ENCODE peak calls at places on chromosomes 6 and 20, in nine cellular contexts. E, K, S, P, A, B, W, H and X are unnamed samples. For H3K4me1, the result is how much of the 10 kb centered on the place peaks cover.

GRCh38 chr6:14231546-14232280 is 114.1 kb downstream of the CD83 start:
- DNase-seq in W (no peak), K (no peak), P (no peak), S (no peak), B (no peak), E (no peak), A (no peak), H (no peak), X (no peak)

GRCh38 chr6:73073238-73073637 is 152.1 kb downstream of the KHDC1L start:
- DNase-seq in H (no peak), W (no peak), E (no peak), B (no peak), A (no peak), P (no peak), S (no peak), K (no peak), X (no peak)

GRCh38 chr20:2798814-2799213 is 1.6 kb downstream of the CPXM1 start:
- DNase-seq in P (peak), E (no peak), B (no peak), H (no peak), W (no peak), K (no peak), A (no peak), S (peak), X (no peak)

GRCh38 chr6:161407581-161407980 is 133.7 kb upstream of the AGPAT4 start:
- DNase-seq in W (no peak), S (peak), H (no peak), E (peak), B (no peak), A (no peak), K (no peak), P (no peak), X (no peak)

GRCh38 chr6:17268114-17268513 is 13.0 kb upstream of the RBM24 start:
- DNase-seq in A (no peak), E (no peak), K (no peak), B (no peak), W (no peak), S (no peak), P (no peak), H (no peak), X (no peak)

GRCh38 chr6:137878810-137879285 is 11.8 kb downstream of the TNFAIP3 start:
- DNase-seq in E (no peak), W (no peak), A (no peak), P (peak), K (no peak), S (peak), H (peak), B (peak), X (no peak)

GRCh38 chr20:22525069-22525820 is 59.1 kb downstream of the FOXA2 start:
- DNase-seq in B (no peak), H (no peak), P (no peak), W (no peak), S (no peak), E (no peak), K (no peak), A (no peak), X (no peak)

GRCh38 chr20:32067234-32067821 is 15.3 kb downstream of the HCK start:
- DNase-seq in W (no peak), S (no peak), H (no peak), E (peak), B (no peak), P (no peak), A (no peak), K (no peak), X (no peak)

GRCh38 chr20:25286917-25287316 is 39.0 kb downstream of the PYGB start:
- DNase-seq in B (no peak), P (no peak), H (peak), S (no peak), K (peak), W (no peak), A (no peak), E (no peak), X (no peak)

GRCh38 chr6:44253307-44254101 is 3.8 kb downstream of the SLC35B2 start:
- DNase-seq in S (peak), P (peak), W (peak), K (no peak), E (no peak), H (no peak), B (no peak), A (no peak), X (peak)

GRCh38 chr20:44571367-44571766 is 11.0 kb upstream of the PKIG start:
- DNase-seq in E (no peak), K (no peak), P (no peak), A (no peak), H (no peak), W (no peak), S (no peak), B (no peak), X (no peak)

DNA sequence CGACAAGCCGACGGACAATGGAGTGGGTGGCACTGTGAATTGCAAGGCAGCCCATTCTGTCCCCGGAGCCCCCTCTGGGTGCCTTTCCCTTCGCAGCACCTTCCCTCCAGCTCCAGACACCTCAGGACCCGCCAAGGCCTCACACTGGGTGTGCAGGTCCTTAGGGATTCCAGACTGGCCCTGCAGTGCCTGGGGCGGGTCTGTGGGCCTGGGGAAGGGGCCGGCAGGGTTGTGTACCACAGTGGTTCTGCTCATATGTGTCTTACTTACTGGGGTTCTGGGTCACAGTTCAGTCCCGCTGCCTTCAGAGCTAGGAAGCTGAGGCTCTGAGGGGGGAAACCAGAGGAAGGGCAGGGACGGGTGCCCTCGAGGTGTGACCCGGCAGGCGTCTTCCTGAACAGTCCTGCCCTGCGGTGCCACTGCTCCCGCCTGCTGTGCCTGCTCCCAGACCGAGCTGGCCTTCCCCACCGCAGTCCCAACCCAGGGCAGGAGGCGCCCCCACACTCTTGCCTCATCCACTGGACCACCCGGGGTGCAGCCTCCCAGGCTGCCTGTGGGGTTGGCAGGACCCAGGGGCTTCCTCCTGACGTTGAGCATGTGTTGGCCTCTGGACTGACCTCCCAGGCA is 16.3 kb upstream of the SLCO4A1 start:
- DNase-seq in E (no peak), A (no peak), K (no peak), S (no peak), P (no peak), W (no peak), H (no peak), B (no peak), X (no peak)
- H3K4me1 ChIP-seq in E (under half), A (under half), K (under half), S (under half), P (under half), W (under half), H (under half), B (under half), X (under half)

DNA sequence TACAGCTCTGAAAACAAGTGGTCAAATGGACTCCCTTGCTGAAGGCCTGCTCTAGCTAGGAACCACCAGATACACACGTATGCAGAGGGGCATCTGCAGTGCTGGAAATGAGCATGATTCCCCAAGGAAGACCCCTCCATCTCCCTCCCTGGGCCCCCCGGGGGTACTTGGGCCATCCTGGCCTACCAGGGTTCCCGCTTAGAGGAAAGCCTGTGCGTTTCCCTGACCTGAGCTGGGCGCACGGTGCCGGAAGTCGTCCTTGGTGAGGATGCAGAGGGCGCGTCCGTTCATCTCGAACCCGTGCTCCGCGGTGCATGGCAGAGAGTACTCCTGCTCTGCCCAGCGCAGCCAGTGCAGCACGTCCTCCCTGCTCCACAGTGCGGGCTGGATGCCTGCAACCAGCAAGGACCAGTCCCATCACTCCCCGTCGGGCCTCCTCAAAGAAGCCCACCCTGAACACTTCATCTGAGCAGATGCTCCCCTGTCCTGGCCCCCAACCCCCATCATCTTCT is 11.8 kb downstream of the ETV7 start:
- DNase-seq in P (no peak), S (no peak), H (no peak), A (no peak), E (no peak), K (no peak), B (no peak), W (no peak), X (no peak)
- H3K4me3 ChIP-seq in P (no peak), S (no peak), H (no peak), A (no peak), E (no peak), K (no peak), B (no peak), W (no peak), X (no peak)

DNA sequence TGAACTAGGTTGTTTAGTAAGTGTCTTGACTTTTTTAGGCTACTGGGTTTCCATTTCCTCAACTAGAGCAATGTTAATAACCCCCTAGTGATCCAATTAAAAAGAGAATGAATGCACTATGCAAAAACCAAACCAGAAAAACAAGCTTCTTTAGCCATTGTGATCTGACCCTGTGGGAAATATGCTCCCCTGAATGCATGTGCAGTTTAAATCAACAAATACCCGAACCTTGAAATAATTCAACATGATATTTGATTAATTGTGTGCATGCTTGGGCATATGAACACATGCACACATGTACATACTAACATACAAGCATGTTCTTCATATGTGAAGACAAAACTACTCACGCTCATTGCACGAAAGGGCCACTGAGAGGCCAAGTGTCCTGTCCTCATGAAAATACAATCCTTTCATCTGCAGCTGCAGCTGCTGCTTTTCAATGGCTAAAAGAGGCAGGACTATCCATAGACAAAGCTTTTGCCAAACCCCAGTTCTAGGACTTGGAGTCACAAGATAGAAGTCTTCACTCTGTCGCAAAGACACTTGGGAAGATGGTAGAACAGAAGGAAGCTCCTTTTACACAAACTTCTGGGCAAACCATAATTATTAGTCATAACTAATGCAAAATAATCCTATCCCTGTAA is 207.1 kb upstream of the POU3F2 start:
- DNase-seq in H (no peak), P (no peak), S (peak), K (no peak), B (no peak), E (no peak), A (no peak), W (no peak), X (no peak)
- H3K4me1 ChIP-seq in H (under half), P (under half), S (under half), K (under half), B (under half), E (under half), A (under half), W (under half), X (under half)

DNA sequence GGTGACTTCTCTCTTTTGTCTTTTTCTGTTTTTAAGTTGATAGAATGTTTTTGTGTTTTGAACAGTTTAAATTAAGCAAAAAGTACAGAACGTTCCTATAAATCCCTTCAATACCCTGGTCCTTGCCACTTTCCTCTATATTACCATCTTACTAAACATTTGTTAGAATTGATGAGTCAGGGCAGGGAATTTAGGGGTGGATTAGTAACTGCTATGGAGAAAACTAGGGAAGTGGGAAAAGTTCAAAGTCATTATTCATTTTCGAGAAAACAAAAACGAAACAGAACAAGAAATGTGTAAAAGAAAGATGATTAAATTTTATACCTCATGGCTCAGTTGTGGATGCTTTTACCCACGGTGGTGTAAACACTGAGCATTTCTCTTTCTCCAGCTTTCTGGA is 240.4 kb upstream of the SULF2 start:
- DNase-seq in W (no peak), S (no peak), H (no peak), P (no peak), A (no peak), K (no peak), E (peak), B (no peak), X (no peak)
- H3K4me3 ChIP-seq in W (no peak), S (no peak), H (no peak), P (no peak), A (no peak), K (no peak), E (no peak), B (peak), X (no peak)